ENCODE peak calls at places on chromosomes 12 and 14, in five cellular contexts. D is HepG2, E is GM12878, X is H1, L is K562. K is an unnamed sample.

GRCh38 chr14:32693114-32693513 is 245.6 kb upstream of the NPAS3 start:
- DNase-seq in D (no peak), L (no peak), E (no peak), X (no peak), K (no peak)

GRCh38 chr14:81200041-81200440 is 20.7 kb downstream of the GTF2A1 start:
- DNase-seq in L (no peak), X (no peak), E (no peak), D (no peak), K (no peak)

GRCh38 chr14:73789996-73790581 is 61.5 kb upstream of the PTGR2 start:
- DNase-seq in L (no peak), E (no peak), D (no peak), X (no peak), K (no peak)

GRCh38 chr14:93231129-93231979 is 24.3 kb downstream of the UBR7 start:
- DNase-seq in D (no peak), E (no peak), L (no peak), X (no peak), K (peak; percentile 51)

GRCh38 chr12:89245090-89245489 is 107.2 kb downstream of the DUSP6 start:
- DNase-seq in D (no peak), E (no peak), X (no peak), L (no peak), K (no peak)

GRCh38 chr14:59055439-59056045 is 132.9 kb upstream of the DAAM1 start:
- DNase-seq in D (peak; percentile 21), E (peak; percentile 7), L (peak; percentile 15), X (no peak), K (peak; percentile 21)

GRCh38 chr12:43882578-43883178 is 46.8 kb downstream of the TMEM117 start:
- DNase-seq in X (no peak), L (peak; percentile 36), D (peak; percentile 46), E (peak; percentile 17), K (peak; percentile 22)

GRCh38 chr14:105883066-105884005 is 357.0 kb downstream of the TMEM121 start:
- DNase-seq in E (no peak), D (no peak), X (no peak), L (no peak), K (no peak)

GRCh38 chr12:69779928-69780327 is 41.3 kb downstream of the RAB3IP start:
- DNase-seq in X (peak; percentile 54), E (no peak), L (peak; percentile 35), D (no peak), K (peak; percentile 30)

GRCh38 chr14:103528158-103528511 is 861 bp upstream of the TRMT61A start:
- DNase-seq in L (no peak), E (no peak), X (no peak), D (no peak), K (no peak)

GRCh38 chr14:78700236-78700635 is 530.1 kb downstream of the NRXN3 start:
- DNase-seq in L (no peak), D (no peak), E (no peak), X (no peak), K (peak; percentile 4)

GRCh38 chr14:105710119-105711057 is 184.0 kb downstream of the TMEM121 start:
- DNase-seq in L (no peak), E (no peak), D (no peak), X (no peak), K (no peak)

GRCh38 chr14:96804821-96805374 is 7.7 kb downstream of the VRK1 start:
- DNase-seq in E (no peak), X (no peak), L (no peak), D (no peak), K (no peak)

GRCh38 chr12:95998611-95999300 is 2.6 kb upstream of the HAL start:
- DNase-seq in X (peak; percentile 29), D (peak; percentile 65), L (peak; percentile 30), E (peak; percentile 34), K (peak; percentile 50)

GRCh38 chr14:91159182-91159581 is 45.3 kb downstream of the DGLUCY start:
- DNase-seq in E (no peak), D (no peak), X (no peak), L (no peak), K (no peak)

GRCh38 chr14:95021588-95021987 is 135.7 kb downstream of the DICER1 start:
- DNase-seq in D (no peak), X (no peak), L (no peak), E (no peak), K (no peak)

GRCh38 chr12:11944321-11944720 is 126.4 kb upstream of the BCL2L14 start:
- DNase-seq in E (no peak), L (no peak), X (no peak), D (no peak), K (no peak)

GRCh38 chr14:70972107-70972976 is 65.1 kb downstream of the PCNX1 start:
- DNase-seq in E (peak; percentile 44), L (peak; percentile 20), X (no peak), D (peak; percentile 67), K (peak; percentile 21)

GRCh38 chr14:65478596-65478995 is 66.1 kb downstream of the FUT8 start:
- DNase-seq in L (no peak), X (no peak), E (no peak), D (no peak), K (peak; percentile 10)

GRCh38 chr14:90514015-90514398 is 117.2 kb downstream of the CALM1 start:
- DNase-seq in D (no peak), L (no peak), X (no peak), E (no peak), K (no peak)

GRCh38 chr12:82682851-82683261 is 3.9 kb upstream of the TMTC2 start:
- DNase-seq in D (no peak), E (no peak), X (no peak), L (no peak), K (no peak)

GRCh38 chr12:64194333-64195149 is 27.6 kb downstream of the KICS2 start:
- DNase-seq in X (no peak), E (no peak), L (no peak), D (no peak), K (no peak)

GRCh38 chr12:5577239-5577638 is 145.3 kb downstream of the NTF3 start:
- DNase-seq in D (no peak), X (no peak), E (no peak), L (no peak), K (no peak)

GRCh38 chr12:69896653-69897381 is 71.8 kb downstream of the MYRFL start:
- DNase-seq in X (peak; percentile 89), L (no peak), E (no peak), D (no peak), K (no peak)

GRCh38 chr12:95690861-95691635 is 99.5 kb downstream of the NTN4 start:
- DNase-seq in X (no peak), D (no peak), E (no peak), L (no peak), K (no peak)

DNA sequence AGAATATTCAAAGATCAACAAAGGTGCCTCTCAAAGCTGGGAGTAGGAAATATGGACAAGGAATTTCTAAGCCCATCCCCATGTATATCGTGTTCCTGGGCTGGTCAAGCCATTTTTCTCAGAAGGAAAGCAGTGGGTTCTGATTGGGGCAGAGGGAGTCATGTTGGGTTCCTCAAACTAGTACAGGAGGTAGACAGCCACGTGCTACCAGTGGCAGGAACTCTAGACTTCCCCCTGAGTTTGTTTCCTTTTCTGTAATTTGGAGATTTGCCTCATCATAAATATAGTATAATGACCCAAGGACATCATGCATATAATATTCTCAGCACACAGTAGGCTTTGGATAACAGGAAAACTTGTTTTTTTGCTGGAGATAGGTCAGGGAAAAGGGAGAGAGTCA is 16.4 kb upstream of the PLEKHH1 start:
- DNase-seq in D (no peak), X (no peak), E (no peak), L (no peak), K (no peak)
- H3K4me1 ChIP-seq in D (peaks cover 25% of the 10 kb centered on the region), X (peaks cover 2% of the 10 kb centered on the region), E (peaks cover 20% of the 10 kb centered on the region), L (no peaks in the 10 kb centered on the region), K (no peaks in the 10 kb centered on the region)

DNA sequence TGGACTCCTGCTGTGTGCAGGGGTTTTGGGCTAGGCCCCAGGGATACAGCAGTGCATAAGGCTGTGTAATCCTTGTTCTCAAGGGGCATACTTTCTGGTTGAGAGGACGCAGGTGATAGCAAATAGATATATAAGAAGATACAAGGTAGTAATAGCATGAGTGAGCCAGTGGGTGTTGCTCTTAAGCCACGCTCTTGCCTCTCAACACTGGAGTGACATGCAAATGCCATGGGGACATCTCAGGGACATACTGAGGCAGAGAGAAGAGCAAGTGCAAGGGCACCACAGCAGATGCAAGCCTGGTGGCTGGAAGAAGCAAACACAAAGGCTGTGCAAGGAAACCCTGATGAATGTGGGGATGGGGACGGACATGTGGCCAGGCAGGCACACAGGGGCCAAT is 223.3 kb downstream of the CHST11 start:
- DNase-seq in E (peak; percentile 51), X (no peak), L (no peak), D (peak; percentile 11), K (no peak)
- TF ChIP-seq HDAC2 in E (no peak), X (no peak), L (no peak), D (no peak), K (no peak)

GRCh38 chr12:132237772-132238486 is 91.5 kb downstream of the GALNT9 start:
- DNase-seq in D (no peak), X (no peak), L (no peak), E (no peak), K (no peak)
- H3K4me3 ChIP-seq in D (no peak overlapping the region), X (no peak overlapping the region), L (no peak overlapping the region), E (no peak overlapping the region), K (no peak overlapping the region)

GRCh38 chr12:49901026-49901425 is 2.7 kb downstream of the FAIM2 start:
- DNase-seq in X (no peak), E (no peak), L (no peak), D (no peak), K (no peak)
- H3K4me1 ChIP-seq in X (no peaks in the 10 kb centered on the region), E (no peaks in the 10 kb centered on the region), L (peaks cover 22% of the 10 kb centered on the region), D (no peaks in the 10 kb centered on the region), K (no peaks in the 10 kb centered on the region)

GRCh38 chr12:25830456-25830855 is 128.0 kb upstream of the RASSF8 start:
- DNase-seq in D (no peak), E (no peak), L (no peak), X (no peak), K (no peak)
- TF ChIP-seq HDAC2 in D (no peak), E (no peak), L (no peak), X (no peak), K (no peak)

DNA sequence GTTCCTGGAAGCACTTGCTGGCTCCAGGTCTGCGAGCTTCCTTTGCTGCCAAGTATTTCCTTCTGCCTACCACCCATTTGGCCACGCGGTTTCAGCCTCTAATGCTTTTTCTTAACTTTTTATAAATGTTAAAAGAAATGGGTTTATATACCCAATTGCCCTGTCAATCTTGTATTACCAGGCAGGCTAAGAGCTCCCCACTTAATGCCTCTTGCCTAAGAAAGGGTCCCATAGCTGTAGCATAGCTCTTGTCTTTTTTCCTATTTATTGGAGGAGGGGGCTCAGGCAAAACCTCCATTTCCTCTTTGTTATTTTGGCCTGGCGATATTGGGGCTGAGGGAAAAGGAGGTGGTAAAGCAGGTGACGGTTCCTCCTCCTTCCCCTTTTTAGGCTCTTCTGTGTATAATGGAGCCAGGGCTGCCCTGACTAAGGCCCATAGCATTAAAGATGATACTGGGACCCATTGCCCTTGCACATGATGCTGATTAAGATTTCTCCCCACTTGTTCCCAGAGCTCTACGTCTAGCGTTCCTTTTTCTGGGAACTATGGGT is 21.6 kb upstream of the BLTP3B start:
- DNase-seq in E (no peak), X (no peak), L (no peak), D (no peak), K (no peak)
- H3K4me3 ChIP-seq in E (no peak overlapping the region), X (peak overlapping the region; percentile 0), L (no peak overlapping the region), D (no peak overlapping the region), K (peak overlapping the region; percentile 44)